ENCODE peak calls at places on chromosomes 2 and 18, in eight cellular contexts. N, O, W, J, A, T, R and Z are unnamed samples. For H3K27me3, the result is how much of the 10 kb centered on the place peaks cover.

GRCh38 chr2:112623913-112624777 is 21.6 kb upstream of the SLC20A1 start:
- DNase-seq in N (no peak), J (peak), W (peak), R (no peak), T (peak), A (peak), O (no peak), Z (peak)

GRCh38 chr2:215931256-215931903 is 82.0 kb downstream of the MREG start:
- DNase-seq in O (peak), A (peak), R (peak), J (no peak), N (peak), W (peak), T (peak), Z (no peak)

GRCh38 chr2:54669677-54670484 is 53.6 kb upstream of the EML6 start:
- DNase-seq in O (peak), J (no peak), W (peak), R (no peak), T (no peak), N (no peak), A (peak), Z (no peak)

GRCh38 chr2:141331127-141331526 is 799.7 kb downstream of the LRP1B start:
- DNase-seq in J (no peak), W (no peak), N (no peak), O (no peak), T (no peak), A (peak), R (no peak), Z (no peak)

GRCh38 chr2:67604360-67604759 is 207.2 kb downstream of the ETAA1 start:
- DNase-seq in O (no peak), J (no peak), R (no peak), A (no peak), N (no peak), W (no peak), T (no peak), Z (no peak)

GRCh38 chr2:16296331-16297250 is 356.2 kb downstream of the MYCN start:
- DNase-seq in R (no peak), T (no peak), N (no peak), J (no peak), O (no peak), W (no peak), A (no peak), Z (no peak)

GRCh38 chr2:15881120-15881433 is 59.3 kb upstream of the MYCN start:
- DNase-seq in R (no peak), W (no peak), N (no peak), J (no peak), O (no peak), A (no peak), T (no peak), Z (no peak)

GRCh38 chr2:8638327-8638726 is 43.5 kb upstream of the ID2 start:
- DNase-seq in N (no peak), O (no peak), W (no peak), R (peak), J (no peak), A (no peak), T (no peak), Z (no peak)

GRCh38 chr2:54457326-54458023 is 1.3 kb downstream of the SPTBN1 start:
- DNase-seq in O (peak), T (no peak), W (no peak), J (peak), A (peak), N (peak), R (peak), Z (no peak)

GRCh38 chr2:233839447-233839820 is 14.9 kb downstream of the HJURP start:
- DNase-seq in W (no peak), N (no peak), R (no peak), A (no peak), J (no peak), T (no peak), O (no peak), Z (no peak)
- H3K27ac ChIP-seq in W (no peak), N (no peak), R (no peak), A (no peak), J (no peak), T (no peak), O (no peak), Z (no peak)

DNA sequence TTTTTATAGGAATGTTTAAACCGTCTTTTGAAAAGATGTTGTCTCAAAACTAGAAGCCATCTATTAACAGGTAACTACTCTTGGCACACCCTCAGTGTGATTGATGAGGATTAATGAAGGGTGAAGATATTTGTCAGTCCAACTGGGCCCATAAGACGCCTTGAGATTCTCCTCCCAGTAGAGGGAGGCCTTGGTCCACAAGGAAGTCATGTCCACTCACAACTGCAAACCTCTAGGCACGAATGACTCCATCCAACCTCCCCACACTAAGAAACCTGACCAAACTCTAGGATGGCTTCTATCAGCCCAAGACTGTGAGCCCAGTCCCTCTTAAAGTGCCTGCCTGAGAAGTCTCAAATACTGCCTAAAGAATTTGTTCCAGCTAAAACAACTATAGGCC is 19.2 kb upstream of the GRP start:
- DNase-seq in W (no peak), N (peak), O (no peak), J (no peak), A (peak), T (peak), R (no peak), Z (no peak)
- H3K27me3 ChIP-seq in W (under half), N (under half), O (under half), J (under half), A (under half), T (under half), R (under half), Z (under half)

GRCh38 chr2:226888378-226888915 is 52.6 kb downstream of the RHBDD1 start:
- DNase-seq in T (no peak), A (no peak), O (no peak), W (no peak), J (no peak), N (no peak), R (no peak), Z (no peak)

GRCh38 chr2:226888971-226889370 is 53.1 kb downstream of the RHBDD1 start:
- DNase-seq in T (no peak), J (no peak), A (no peak), O (no peak), N (no peak), W (no peak), R (no peak), Z (no peak)

GRCh38 chr2:226887940-226888339 is 52.1 kb downstream of the RHBDD1 start:
- DNase-seq in J (no peak), T (no peak), A (no peak), N (no peak), R (no peak), O (no peak), W (no peak), Z (no peak)

GRCh38 chr2:226882606-226883005 is 46.8 kb downstream of the RHBDD1 start:
- DNase-seq in A (peak), J (no peak), T (no peak), W (no peak), R (no peak), N (no peak), O (no peak), Z (no peak)

DNA sequence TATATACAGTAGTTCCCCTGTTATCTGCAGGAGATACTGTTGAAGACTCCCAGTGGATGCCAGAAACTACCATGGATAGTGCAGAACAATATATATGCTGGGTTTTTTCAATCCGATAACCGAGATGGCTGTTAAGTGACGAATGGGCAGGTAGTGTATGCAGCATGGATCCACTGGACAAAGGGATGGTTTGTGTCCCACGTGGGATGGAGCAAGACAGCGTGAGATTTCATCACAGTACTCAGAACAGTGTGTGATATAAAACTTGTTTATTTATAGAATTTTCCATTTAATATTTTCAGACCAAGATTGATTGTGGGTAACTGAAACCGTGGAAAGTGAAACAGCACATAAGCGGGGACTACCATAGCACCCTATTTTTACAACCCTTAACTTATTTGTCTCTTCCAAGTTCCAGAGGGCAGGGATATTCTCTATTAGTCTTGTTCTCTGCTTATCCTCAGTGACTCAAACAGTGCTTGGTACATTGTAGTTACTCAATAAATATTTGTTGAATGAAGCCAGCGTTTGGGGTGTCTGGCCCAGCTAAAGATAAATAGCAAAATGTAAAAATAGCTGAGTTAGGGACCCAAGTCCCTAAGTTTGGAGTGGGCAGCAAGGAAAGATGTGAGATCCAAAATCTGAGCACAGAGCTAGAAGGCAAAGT is 50.0 kb downstream of the RHBDD1 start:
- DNase-seq in J (no peak), T (no peak), W (no peak), A (no peak), N (no peak), O (no peak), R (no peak), Z (no peak)
- H3K27ac ChIP-seq in J (no peak), T (no peak), W (no peak), A (no peak), N (no peak), O (no peak), R (no peak), Z (no peak)

DNA sequence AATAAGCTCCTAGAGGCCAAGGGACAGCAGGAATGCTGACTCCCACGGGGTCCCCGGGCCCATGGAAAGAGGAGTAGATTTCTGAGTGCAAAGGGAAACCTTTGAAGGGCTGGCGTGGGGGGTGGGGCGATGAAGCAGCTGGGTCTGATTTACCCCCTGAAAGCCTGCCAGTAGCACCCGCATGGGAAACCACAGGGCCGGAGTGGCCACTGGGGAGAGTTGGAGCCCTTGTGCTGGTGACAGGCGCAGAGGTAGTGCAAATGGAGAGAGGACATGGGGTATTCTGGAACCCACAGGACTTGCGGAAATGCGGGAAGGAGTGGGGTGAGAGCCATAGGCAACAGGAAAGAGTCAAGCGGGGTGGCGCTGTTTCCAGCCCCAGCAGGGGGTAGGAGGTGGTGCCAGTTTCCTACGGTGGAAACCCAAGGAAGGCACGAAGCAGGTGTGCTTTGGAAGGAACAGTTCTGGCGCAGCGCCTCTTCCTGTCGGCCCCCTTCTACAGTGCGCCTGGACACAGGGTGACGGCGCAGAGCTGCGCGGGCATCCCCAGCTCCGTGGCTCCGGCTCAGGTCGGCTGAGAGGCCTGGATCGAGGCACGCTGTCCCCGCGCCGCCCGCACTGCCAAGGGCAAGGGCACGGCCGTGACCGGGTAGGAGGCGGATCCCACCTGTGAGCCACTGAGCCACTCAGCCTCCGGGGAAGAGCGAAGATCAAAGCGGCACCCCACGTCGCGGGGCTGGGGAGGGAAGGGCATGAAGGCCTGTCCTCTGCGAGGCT is 149.0 kb upstream of the GLI2 start:
- DNase-seq in A (no peak), W (no peak), N (no peak), J (no peak), O (no peak), T (no peak), R (peak), Z (no peak)
- H3K27me3 ChIP-seq in A (under half), W (under half), N (under half), J (under half), O (under half), T (under half), R (half or more), Z (under half)

DNA sequence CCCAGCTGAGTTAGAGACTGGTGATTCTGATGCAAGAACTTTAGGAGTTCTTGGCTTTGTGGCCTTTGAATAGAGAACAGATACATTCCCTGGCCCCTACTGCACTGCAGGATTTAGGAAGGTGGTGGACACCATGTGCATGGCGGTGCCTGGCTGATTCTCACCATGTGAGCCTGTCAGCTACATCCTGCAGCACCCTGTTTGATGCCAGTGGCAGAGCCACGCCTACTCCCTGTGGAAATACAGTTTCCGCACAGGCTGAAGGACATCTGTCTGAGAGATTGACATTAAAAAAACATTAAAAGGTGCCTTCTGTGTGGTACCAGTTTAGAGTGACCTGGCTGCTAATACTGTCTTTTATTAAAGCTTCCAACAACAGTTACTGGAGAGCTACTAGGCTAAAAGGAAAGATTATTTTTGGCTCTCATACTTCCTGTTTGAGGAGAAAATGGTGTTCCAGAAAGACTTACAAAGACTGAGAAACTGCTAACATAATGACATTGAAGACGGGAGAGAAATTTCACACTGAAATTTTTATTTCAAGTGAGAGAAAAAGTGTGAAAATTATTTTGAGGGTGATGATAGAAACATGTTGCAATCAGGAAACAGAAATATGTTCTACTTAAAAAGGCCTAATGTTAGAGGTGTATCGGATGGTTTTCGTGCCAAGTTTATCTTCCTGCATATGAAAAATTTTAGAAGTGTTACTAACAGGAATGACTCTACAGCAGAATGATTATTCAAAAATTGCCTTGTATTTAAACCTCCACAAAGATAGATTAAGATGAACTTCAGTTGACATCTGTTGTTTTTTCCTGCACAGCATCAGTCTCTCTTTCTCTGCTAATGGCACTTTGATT is 50.3 kb downstream of the KCNE4 start:
- DNase-seq in N (peak), A (no peak), R (no peak), W (no peak), T (peak), J (no peak), O (no peak), Z (no peak)
- H3K27ac ChIP-seq in N (peak), A (no peak), R (no peak), W (no peak), T (no peak), J (peak), O (no peak), Z (no peak)

GRCh38 chr2:127679680-127680361 is 4.5 kb upstream of the LIMS2 start:
- DNase-seq in W (no peak), A (no peak), N (no peak), T (no peak), O (no peak), R (no peak), J (no peak), Z (no peak)
- H3K27me3 ChIP-seq in W (under half), A (under half), N (under half), T (under half), O (under half), R (under half), J (under half), Z (under half)